ENCODE peak calls at places on chromosomes 12 and 14, in eight cellular contexts. O is transverse colon, F is stomach, D is heart left ventricle, G is HepG2, L is IMR-90, J is spleen, K is HCT116. Y is an unnamed sample.

GRCh38 chr12:107317751-107318553 is 224.6 kb upstream of the CRY1 start:
- DNase-seq in O (peak; percentile 85), F (peak; percentile 75), D (peak; percentile 79), G (peak; percentile 82), L (peak; percentile 88), J (peak; percentile 93), K (peak; percentile 78), Y (no peak)

GRCh38 chr12:70258605-70259403 is 15.6 kb downstream of the CNOT2 start:
- DNase-seq in O (no peak), F (no peak), D (no peak), G (peak; percentile 16), L (no peak), J (no peak), K (no peak), Y (no peak)

GRCh38 chr12:103801709-103802585 is 39.1 kb downstream of the NT5DC3 start:
- DNase-seq in O (no peak), F (no peak), D (no peak), G (peak; percentile 57), L (peak; percentile 81), J (no peak), K (peak; percentile 51), Y (no peak)

GRCh38 chr12:65875635-65876034 is 51.4 kb downstream of the HMGA2 start:
- DNase-seq in O (no peak), F (no peak), D (no peak), G (no peak), L (peak; percentile 69), J (no peak), K (no peak), Y (no peak)

GRCh38 chr14:68664225-68664681 is 128.6 kb downstream of the ZFP36L1 start:
- DNase-seq in O (no peak), F (no peak), D (no peak), G (no peak), L (peak; percentile 12), J (no peak), K (no peak), Y (no peak)

GRCh38 chr14:31371651-31372050 is 48.7 kb downstream of the HEATR5A start:
- DNase-seq in O (no peak), F (no peak), D (no peak), G (no peak), L (no peak), J (no peak), K (no peak), Y (no peak)

GRCh38 chr12:111451649-111452129 is 46.0 kb downstream of the SH2B3 start:
- DNase-seq in O (no peak), F (peak; percentile 9), D (no peak), G (peak; percentile 53), L (peak; percentile 59), J (no peak), K (peak; percentile 24), Y (peak; percentile 68)

GRCh38 chr12:32727237-32727636 is 28.5 kb downstream of the YARS2 start:
- DNase-seq in O (no peak), F (no peak), D (no peak), G (no peak), L (no peak), J (no peak), K (no peak), Y (no peak)

GRCh38 chr12:15601210-15601800 is 187.9 kb downstream of the EPS8 start:
- DNase-seq in O (no peak), F (no peak), D (no peak), G (no peak), L (peak; percentile 92), J (no peak), K (no peak), Y (no peak)

GRCh38 chr12:69898236-69898635 is 73.2 kb downstream of the MYRFL start:
- DNase-seq in O (no peak), F (no peak), D (no peak), G (no peak), L (peak; percentile 46), J (no peak), K (no peak), Y (no peak)

GRCh38 chr14:61244051-61244450 is 37.1 kb downstream of the TMEM30B start:
- DNase-seq in O (no peak), F (no peak), D (no peak), G (no peak), L (no peak), J (no peak), K (no peak), Y (no peak)

GRCh38 chr14:24286996-24287395 is 12.6 kb downstream of the DHRS1 start:
- DNase-seq in O (no peak), F (no peak), D (no peak), G (no peak), L (no peak), J (no peak), K (no peak), Y (no peak)

GRCh38 chr12:94250130-94250529 is 101.8 kb downstream of the PLXNC1 start:
- DNase-seq in O (no peak), F (no peak), D (no peak), G (no peak), L (no peak), J (no peak), K (no peak), Y (no peak)

GRCh38 chr14:78135450-78135891 is 34.7 kb upstream of the NRXN3 start:
- DNase-seq in O (no peak), F (no peak), D (no peak), G (no peak), L (no peak), J (no peak), K (no peak), Y (no peak)

GRCh38 chr14:46399049-46399448 is 252.5 kb downstream of the RPL10L start:
- DNase-seq in O (peak; percentile 36), F (no peak), D (no peak), G (no peak), L (no peak), J (no peak), K (no peak), Y (no peak)

GRCh38 chr12:101475751-101476305 is 692 bp downstream of the SPIC start:
- DNase-seq in O (no peak), F (no peak), D (no peak), G (no peak), L (no peak), J (no peak), K (no peak), Y (no peak)

GRCh38 chr12:18141583-18141982 is 51.6 kb upstream of the RERGL start:
- DNase-seq in O (no peak), F (no peak), D (no peak), G (no peak), L (no peak), J (no peak), K (no peak), Y (no peak)

GRCh38 chr12:132571051-132571450 is 39.3 kb downstream of the LRCOL1 start:
- DNase-seq in O (no peak), F (no peak), D (no peak), G (no peak), L (no peak), J (no peak), K (no peak), Y (no peak)

GRCh38 chr14:99241314-99242035 is 30.5 kb downstream of the BCL11B start:
- DNase-seq in O (no peak), F (no peak), D (no peak), G (no peak), L (no peak), J (no peak), K (no peak), Y (no peak)

GRCh38 chr12:32989705-32990104 is 93.1 kb upstream of the PKP2 start:
- DNase-seq in O (no peak), F (no peak), D (no peak), G (no peak), L (no peak), J (no peak), K (no peak), Y (no peak)

GRCh38 chr12:53564941-53565340 is 57.7 kb upstream of the NPFF start:
- DNase-seq in O (no peak), F (no peak), D (no peak), G (no peak), L (no peak), J (no peak), K (no peak), Y (no peak)

GRCh38 chr12:41277019-41277770 is 89.1 kb downstream of the PDZRN4 start:
- DNase-seq in O (no peak), F (no peak), D (peak; percentile 10), G (peak; percentile 26), L (peak; percentile 52), J (no peak), K (peak; percentile 19), Y (no peak)

GRCh38 chr14:71183856-71184255 is 276.6 kb downstream of the PCNX1 start:
- DNase-seq in O (no peak), F (no peak), D (no peak), G (no peak), L (no peak), J (no peak), K (no peak), Y (no peak)

GRCh38 chr12:107512391-107512790 is 173.2 kb upstream of the PWP1 start:
- DNase-seq in O (no peak), F (no peak), D (no peak), G (no peak), L (peak; percentile 13), J (no peak), K (no peak), Y (peak; percentile 29)

GRCh38 chr12:58920956-58921861 is 905 bp upstream of the LRIG3 start:
- DNase-seq in O (peak; percentile 24), F (no peak), D (no peak), G (peak; percentile 53), L (no peak), J (no peak), K (no peak), Y (no peak)

GRCh38 chr12:10119072-10119471 is 10.9 kb downstream of the CLEC7A start:
- DNase-seq in O (no peak), F (no peak), D (no peak), G (no peak), L (peak; percentile 28), J (no peak), K (no peak), Y (no peak)

GRCh38 chr14:79177106-79177505 is 1006.9 kb downstream of the NRXN3 start:
- DNase-seq in O (no peak), F (no peak), D (no peak), G (no peak), L (no peak), J (no peak), K (no peak), Y (no peak)

GRCh38 chr12:6961278-6961694 is 9.2 kb downstream of the PHB2 start:
- DNase-seq in O (peak; percentile 83), F (peak; percentile 76), D (peak; percentile 56), G (no peak), L (no peak), J (peak; percentile 95), K (no peak), Y (no peak)
- TF ChIP-seq POLR2A in O (no peak), F (no peak), D (no peak), G (no peak), L (no peak), J (no peak), K (peak; percentile 44), Y (no peak)

GRCh38 chr12:64610660-64611429 is 550 bp downstream of the RASSF3 start:
- DNase-seq in O (peak; percentile 79), F (peak; percentile 69), D (peak; percentile 65), G (peak; percentile 44), L (peak; percentile 50), J (peak; percentile 97), K (no peak), Y (no peak)
- TF ChIP-seq POLR2A in O (peak; percentile 72), F (no peak), D (no peak), G (peak; percentile 44), L (no peak), J (peak; percentile 28), K (no peak), Y (no peak)

GRCh38 chr14:103136388-103137271 is 13.4 kb downstream of the TNFAIP2 start:
- DNase-seq in O (no peak), F (no peak), D (no peak), G (no peak), L (peak; percentile 73), J (no peak), K (peak; percentile 28), Y (no peak)
- TF ChIP-seq POLR2A in O (no peak), F (no peak), D (no peak), G (no peak), L (no peak), J (no peak), K (no peak), Y (no peak)

GRCh38 chr12:46365951-46366379 is 6.6 kb downstream of the SLC38A2 start:
- DNase-seq in O (no peak), F (no peak), D (no peak), G (no peak), L (no peak), J (no peak), K (no peak), Y (no peak)
- TF ChIP-seq POLR2A in O (no peak), F (no peak), D (no peak), G (no peak), L (no peak), J (no peak), K (no peak), Y (no peak)